ENCODE peak calls at places on chromosomes 3 and 15, in seven cellular contexts. One of them, this sample, is unnamed.

GRCh38 chr3:42032693-42033349 is 58.3 kb upstream of the TRAK1 start:
- DNase-seq in activated T-helper 1 cell treated with anti-CD3 and anti-CD28 coated beads, Interleukin-2, amount 50 U/mL, for 16 hours: no peak
- DNase-seq in activated naive CD8-positive, alpha-beta T cell treated with anti-CD3 and anti-CD28 coated beads, Interleukin-2, amount 50 U/mL, for 24 hours: no peak
- DNase-seq in iPS-NIHi11: no peak
- DNase-seq in CD4-positive, alpha-beta T cell: no peak
- DNase-seq in heart right ventricle: no peak
- DNase-seq in NCI-H82: peak; percentile 97
- DNase-seq in this sample: no peak

GRCh38 chr15:81023483-81024264 is 23.0 kb downstream of the TLNRD1 start:
- DNase-seq in NCI-H82: no peak
- DNase-seq in heart right ventricle: peak; percentile 72
- DNase-seq in iPS-NIHi11: peak; percentile 15
- DNase-seq in activated T-helper 1 cell treated with anti-CD3 and anti-CD28 coated beads, Interleukin-2, amount 50 U/mL, for 16 hours: no peak
- DNase-seq in CD4-positive, alpha-beta T cell: no peak
- DNase-seq in activated naive CD8-positive, alpha-beta T cell treated with anti-CD3 and anti-CD28 coated beads, Interleukin-2, amount 50 U/mL, for 24 hours: peak; percentile 46
- DNase-seq in this sample: peak; percentile 34

GRCh38 chr3:27669505-27670085 is 52.5 kb downstream of the EOMES start:
- DNase-seq in iPS-NIHi11: no peak
- DNase-seq in CD4-positive, alpha-beta T cell: no peak
- DNase-seq in heart right ventricle: no peak
- DNase-seq in activated T-helper 1 cell treated with anti-CD3 and anti-CD28 coated beads, Interleukin-2, amount 50 U/mL, for 16 hours: no peak
- DNase-seq in activated naive CD8-positive, alpha-beta T cell treated with anti-CD3 and anti-CD28 coated beads, Interleukin-2, amount 50 U/mL, for 24 hours: no peak
- DNase-seq in NCI-H82: no peak
- DNase-seq in this sample: no peak

GRCh38 chr15:94671845-94672524 is 440.6 kb downstream of the MCTP2 start:
- DNase-seq in CD4-positive, alpha-beta T cell: no peak
- DNase-seq in heart right ventricle: no peak
- DNase-seq in iPS-NIHi11: peak; percentile 67
- DNase-seq in NCI-H82: peak; percentile 56
- DNase-seq in activated T-helper 1 cell treated with anti-CD3 and anti-CD28 coated beads, Interleukin-2, amount 50 U/mL, for 16 hours: no peak
- DNase-seq in activated naive CD8-positive, alpha-beta T cell treated with anti-CD3 and anti-CD28 coated beads, Interleukin-2, amount 50 U/mL, for 24 hours: no peak
- DNase-seq in this sample: no peak

GRCh38 chr3:55469957-55470526 is 17.1 kb downstream of the WNT5A start:
- DNase-seq in CD4-positive, alpha-beta T cell: no peak
- DNase-seq in heart right ventricle: no peak
- DNase-seq in NCI-H82: no peak
- DNase-seq in iPS-NIHi11: no peak
- DNase-seq in activated naive CD8-positive, alpha-beta T cell treated with anti-CD3 and anti-CD28 coated beads, Interleukin-2, amount 50 U/mL, for 24 hours: no peak
- DNase-seq in activated T-helper 1 cell treated with anti-CD3 and anti-CD28 coated beads, Interleukin-2, amount 50 U/mL, for 16 hours: no peak
- DNase-seq in this sample: no peak

GRCh38 chr3:54274607-54275006 is 152.3 kb downstream of the CACNA2D3 start:
- DNase-seq in activated T-helper 1 cell treated with anti-CD3 and anti-CD28 coated beads, Interleukin-2, amount 50 U/mL, for 16 hours: no peak
- DNase-seq in activated naive CD8-positive, alpha-beta T cell treated with anti-CD3 and anti-CD28 coated beads, Interleukin-2, amount 50 U/mL, for 24 hours: no peak
- DNase-seq in heart right ventricle: no peak
- DNase-seq in NCI-H82: no peak
- DNase-seq in CD4-positive, alpha-beta T cell: no peak
- DNase-seq in iPS-NIHi11: no peak
- DNase-seq in this sample: no peak

GRCh38 chr3:24288538-24289236 is 206.0 kb downstream of the THRB start:
- DNase-seq in activated naive CD8-positive, alpha-beta T cell treated with anti-CD3 and anti-CD28 coated beads, Interleukin-2, amount 50 U/mL, for 24 hours: no peak
- DNase-seq in CD4-positive, alpha-beta T cell: no peak
- DNase-seq in iPS-NIHi11: no peak
- DNase-seq in NCI-H82: no peak
- DNase-seq in activated T-helper 1 cell treated with anti-CD3 and anti-CD28 coated beads, Interleukin-2, amount 50 U/mL, for 16 hours: no peak
- DNase-seq in heart right ventricle: peak; percentile 33
- DNase-seq in this sample: no peak

GRCh38 chr3:57169872-57170623 is 4.9 kb upstream of the IL17RD start:
- DNase-seq in activated naive CD8-positive, alpha-beta T cell treated with anti-CD3 and anti-CD28 coated beads, Interleukin-2, amount 50 U/mL, for 24 hours: peak; percentile 84
- DNase-seq in heart right ventricle: peak; percentile 76
- DNase-seq in activated T-helper 1 cell treated with anti-CD3 and anti-CD28 coated beads, Interleukin-2, amount 50 U/mL, for 16 hours: peak; percentile 27
- DNase-seq in NCI-H82: peak; percentile 60
- DNase-seq in iPS-NIHi11: peak; percentile 84
- DNase-seq in CD4-positive, alpha-beta T cell: peak; percentile 50
- DNase-seq in this sample: peak; percentile 40

GRCh38 chr3:184299488-184300376 is 691 bp downstream of the PSMD2 start:
- DNase-seq in CD4-positive, alpha-beta T cell: no peak
- DNase-seq in heart right ventricle: no peak
- DNase-seq in iPS-NIHi11: no peak
- DNase-seq in activated T-helper 1 cell treated with anti-CD3 and anti-CD28 coated beads, Interleukin-2, amount 50 U/mL, for 16 hours: no peak
- DNase-seq in activated naive CD8-positive, alpha-beta T cell treated with anti-CD3 and anti-CD28 coated beads, Interleukin-2, amount 50 U/mL, for 24 hours: no peak
- DNase-seq in NCI-H82: peak; percentile 63
- DNase-seq in this sample: no peak

GRCh38 chr15:64813075-64813474 is 12.4 kb downstream of the PIF1 start:
- DNase-seq in CD4-positive, alpha-beta T cell: no peak
- DNase-seq in NCI-H82: peak; percentile 48
- DNase-seq in iPS-NIHi11: no peak
- DNase-seq in activated naive CD8-positive, alpha-beta T cell treated with anti-CD3 and anti-CD28 coated beads, Interleukin-2, amount 50 U/mL, for 24 hours: no peak
- DNase-seq in heart right ventricle: peak; percentile 40
- DNase-seq in activated T-helper 1 cell treated with anti-CD3 and anti-CD28 coated beads, Interleukin-2, amount 50 U/mL, for 16 hours: no peak
- DNase-seq in this sample: no peak

GRCh38 chr3:13657660-13658435 is 108.9 kb downstream of the FBLN2 start:
- DNase-seq in NCI-H82: peak; percentile 58
- DNase-seq in activated naive CD8-positive, alpha-beta T cell treated with anti-CD3 and anti-CD28 coated beads, Interleukin-2, amount 50 U/mL, for 24 hours: peak; percentile 74
- DNase-seq in CD4-positive, alpha-beta T cell: peak; percentile 68
- DNase-seq in activated T-helper 1 cell treated with anti-CD3 and anti-CD28 coated beads, Interleukin-2, amount 50 U/mL, for 16 hours: peak; percentile 35
- DNase-seq in iPS-NIHi11: peak; percentile 93
- DNase-seq in heart right ventricle: peak; percentile 34
- DNase-seq in this sample: peak; percentile 43

GRCh38 chr3:9901967-9902366 is 681 bp upstream of the IL17RE start:
- DNase-seq in heart right ventricle: no peak
- DNase-seq in NCI-H82: no peak
- DNase-seq in CD4-positive, alpha-beta T cell: no peak
- DNase-seq in activated naive CD8-positive, alpha-beta T cell treated with anti-CD3 and anti-CD28 coated beads, Interleukin-2, amount 50 U/mL, for 24 hours: peak; percentile 48
- DNase-seq in activated T-helper 1 cell treated with anti-CD3 and anti-CD28 coated beads, Interleukin-2, amount 50 U/mL, for 16 hours: no peak
- DNase-seq in iPS-NIHi11: no peak
- DNase-seq in this sample: no peak

GRCh38 chr3:18369561-18370185 is 55.5 kb downstream of the SATB1 start:
- DNase-seq in activated naive CD8-positive, alpha-beta T cell treated with anti-CD3 and anti-CD28 coated beads, Interleukin-2, amount 50 U/mL, for 24 hours: no peak
- DNase-seq in NCI-H82: peak; percentile 68
- DNase-seq in heart right ventricle: no peak
- DNase-seq in activated T-helper 1 cell treated with anti-CD3 and anti-CD28 coated beads, Interleukin-2, amount 50 U/mL, for 16 hours: no peak
- DNase-seq in iPS-NIHi11: no peak
- DNase-seq in CD4-positive, alpha-beta T cell: no peak
- DNase-seq in this sample: no peak

GRCh38 chr3:158167737-158168469 is 58.0 kb downstream of the RSRC1 start:
- DNase-seq in activated naive CD8-positive, alpha-beta T cell treated with anti-CD3 and anti-CD28 coated beads, Interleukin-2, amount 50 U/mL, for 24 hours: no peak
- DNase-seq in iPS-NIHi11: no peak
- DNase-seq in CD4-positive, alpha-beta T cell: no peak
- DNase-seq in NCI-H82: no peak
- DNase-seq in activated T-helper 1 cell treated with anti-CD3 and anti-CD28 coated beads, Interleukin-2, amount 50 U/mL, for 16 hours: no peak
- DNase-seq in heart right ventricle: no peak
- DNase-seq in this sample: no peak

GRCh38 chr3:16063603-16064002 is 110.9 kb upstream of the GALNT15 start:
- DNase-seq in NCI-H82: no peak
- DNase-seq in activated naive CD8-positive, alpha-beta T cell treated with anti-CD3 and anti-CD28 coated beads, Interleukin-2, amount 50 U/mL, for 24 hours: no peak
- DNase-seq in heart right ventricle: no peak
- DNase-seq in CD4-positive, alpha-beta T cell: no peak
- DNase-seq in iPS-NIHi11: no peak
- DNase-seq in activated T-helper 1 cell treated with anti-CD3 and anti-CD28 coated beads, Interleukin-2, amount 50 U/mL, for 16 hours: no peak
- DNase-seq in this sample: no peak

This sample was measured in activated T-helper 2 cell treated with anti-CD3 and anti-CD28 coated beads, Interferon-gamma antibody, Interleukin-2, Interleukin-4, amounts not matched to agents 10 μg/mL and 5 μg/mL and 100 μg/mL, durations not matched to agents 14 hours and 24 hours and 36 hours.